ENCODE peak calls at places on chromosomes 12 and 14, in seven cellular contexts. B, F, H, J, M, Z and Y are unnamed samples.

GRCh38 chr12:2299207-2299606 is 246.4 kb downstream of the CACNA1C start:
- DNase-seq in B (no peak), F (no peak), H (no peak), J (no peak), M (no peak), Z (no peak), Y (no peak)

GRCh38 chr12:6961278-6961694 is 9.2 kb downstream of the PHB2 start:
- DNase-seq in B (peak), F (peak), H (no peak), J (peak), M (peak), Z (no peak), Y (no peak)

GRCh38 chr12:45558353-45558752 is 171.2 kb upstream of the ARID2 start:
- DNase-seq in B (no peak), F (no peak), H (no peak), J (no peak), M (no peak), Z (no peak), Y (no peak)

GRCh38 chr12:6563448-6564050 is 4.5 kb downstream of the NOP2 start:
- DNase-seq in B (no peak), F (no peak), H (no peak), J (peak), M (no peak), Z (no peak), Y (no peak)

GRCh38 chr14:93013368-93013719 is 90.4 kb downstream of the CHGA start:
- DNase-seq in B (peak), F (no peak), H (no peak), J (no peak), M (no peak), Z (no peak), Y (no peak)

GRCh38 chr14:57493467-57494181 is at the start of gene CCDC198:
- DNase-seq in B (peak), F (no peak), H (no peak), J (no peak), M (no peak), Z (no peak), Y (no peak)

GRCh38 chr12:43106355-43106754 is 445.6 kb downstream of the ADAMTS20 start:
- DNase-seq in B (no peak), F (no peak), H (no peak), J (no peak), M (no peak), Z (no peak), Y (no peak)

GRCh38 chr14:49769581-49770211 is 1.7 kb downstream of the KLHDC2 start:
- DNase-seq in B (no peak), F (no peak), H (no peak), J (peak), M (no peak), Z (no peak), Y (no peak)

GRCh38 chr12:92144045-92144630 is 1.5 kb downstream of the BTG1 start:
- DNase-seq in B (peak), F (peak), H (peak), J (peak), M (peak), Z (peak), Y (peak)

GRCh38 chr12:24360907-24361306 is 411.4 kb upstream of the SOX5 start:
- DNase-seq in B (peak), F (no peak), H (no peak), J (no peak), M (no peak), Z (peak), Y (no peak)

GRCh38 chr14:58752782-58753181 is 115.0 kb downstream of the DACT1 start:
- DNase-seq in B (no peak), F (peak), H (no peak), J (peak), M (peak), Z (no peak), Y (no peak)

GRCh38 chr12:49955899-49956662 is 5.5 kb downstream of the AQP2 start:
- DNase-seq in B (no peak), F (no peak), H (no peak), J (no peak), M (no peak), Z (no peak), Y (no peak)

GRCh38 chr12:49953961-49954835 is 3.7 kb downstream of the AQP2 start:
- DNase-seq in B (no peak), F (no peak), H (no peak), J (no peak), M (no peak), Z (no peak), Y (no peak)

GRCh38 chr12:49954863-49955830 is 4.6 kb downstream of the AQP2 start:
- DNase-seq in B (no peak), F (no peak), H (no peak), J (no peak), M (no peak), Z (no peak), Y (no peak)

GRCh38 chr12:49957570-49957967 is 4.1 kb upstream of the AQP5 start:
- DNase-seq in B (no peak), F (no peak), H (no peak), J (no peak), M (no peak), Z (no peak), Y (no peak)

GRCh38 chr12:49956663-49957569 is 4.8 kb upstream of the AQP5 start:
- DNase-seq in B (no peak), F (no peak), H (no peak), J (no peak), M (no peak), Z (no peak), Y (no peak)
- TF ChIP-seq CTCF in B (no peak), F (no peak), H (no peak), J (no peak), M (no peak), Z (no peak), Y (no peak)

GRCh38 chr14:51917186-51917585 is 56.8 kb downstream of the GNG2 start:
- DNase-seq in B (no peak), F (no peak), H (no peak), J (no peak), M (peak), Z (no peak), Y (no peak)
- H3K4me3 ChIP-seq in B (no peak), F (no peak), H (no peak), J (no peak), M (no peak), Z (no peak), Y (no peak)

DNA sequence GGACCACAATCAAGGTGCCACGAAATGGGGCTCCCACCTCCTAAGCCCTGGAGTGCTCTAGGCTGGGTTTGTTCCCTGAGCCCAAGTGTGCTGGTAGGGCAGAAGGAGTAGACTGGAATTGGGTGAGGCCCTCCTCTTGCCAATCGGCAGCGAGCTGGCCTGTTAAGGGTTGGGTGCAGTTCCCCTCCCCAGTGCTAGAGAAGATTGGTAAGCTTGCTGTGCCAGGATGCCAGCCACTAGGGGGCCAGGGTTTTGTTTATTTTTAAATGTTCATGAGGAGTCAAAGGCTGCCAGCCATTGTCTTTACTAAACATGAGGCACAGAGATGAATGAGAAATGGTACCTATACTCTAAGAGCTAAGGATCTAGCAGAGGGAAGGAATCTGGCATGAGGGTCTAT is 79.7 kb downstream of the SPTB start:
- DNase-seq in B (no peak), F (no peak), H (no peak), J (peak), M (peak), Z (no peak), Y (peak)
- TF ChIP-seq CTCF in B (peak), F (peak), H (peak), J (peak), M (peak), Z (peak), Y (peak)

DNA sequence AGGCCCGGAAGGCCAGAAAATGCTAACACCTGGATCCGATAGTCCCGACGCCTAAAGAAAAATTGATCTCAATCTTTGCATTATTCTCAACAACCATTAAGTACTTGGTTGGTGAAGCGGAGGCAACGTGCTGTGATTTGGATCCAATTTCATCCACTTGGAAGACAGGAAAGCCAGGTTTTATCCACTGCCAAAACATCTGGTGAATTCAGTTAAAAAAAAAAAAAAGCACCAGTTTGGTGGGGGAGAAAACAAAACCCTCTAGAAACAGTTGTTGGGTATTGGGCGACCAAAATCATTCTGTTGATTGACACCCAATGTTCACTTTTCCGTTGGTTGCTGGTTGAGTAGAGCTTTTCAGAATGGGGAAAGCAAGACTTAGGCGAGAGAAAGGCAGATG is 41.8 kb upstream of the MED13L start:
- DNase-seq in B (peak), F (no peak), H (no peak), J (no peak), M (no peak), Z (peak), Y (no peak)
- H3K4me3 ChIP-seq in B (peak), F (no peak), H (peak), J (no peak), M (peak), Z (no peak), Y (no peak)

DNA sequence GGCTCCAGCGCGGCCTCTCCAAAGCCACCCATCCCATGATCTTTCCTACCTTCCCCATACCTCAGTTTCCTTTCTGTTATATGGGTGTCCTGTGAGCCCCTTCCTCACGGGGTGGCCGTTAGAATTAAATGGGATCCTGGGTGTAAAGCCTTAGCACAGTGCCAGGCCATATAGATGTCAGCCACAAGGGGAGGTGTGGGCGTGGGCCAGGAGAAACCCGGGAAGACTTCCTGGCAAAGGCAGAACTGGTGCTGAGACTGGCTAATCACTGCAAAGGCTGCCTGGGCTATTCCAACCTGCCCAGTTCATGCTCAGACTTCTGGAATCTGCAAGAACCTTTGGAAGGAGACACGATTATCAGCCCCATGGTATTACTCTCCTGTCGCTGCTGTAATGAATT is 11.0 kb upstream of the NCOR2 start:
- DNase-seq in B (no peak), F (no peak), H (no peak), J (no peak), M (no peak), Z (no peak), Y (no peak)
- TF ChIP-seq CTCF in B (no peak), F (no peak), H (no peak), J (no peak), M (no peak), Z (no peak), Y (no peak)

GRCh38 chr12:54030889-54031860 is 1.7 kb upstream of the HOXC5 start:
- DNase-seq in B (peak), F (no peak), H (no peak), J (no peak), M (no peak), Z (no peak), Y (no peak)
- H3K4me3 ChIP-seq in B (no peak), F (no peak), H (no peak), J (no peak), M (peak), Z (no peak), Y (no peak)

GRCh38 chr14:100114109-100114765 is 45.2 kb downstream of the DEGS2 start:
- DNase-seq in B (no peak), F (no peak), H (no peak), J (no peak), M (no peak), Z (no peak), Y (no peak)
- TF ChIP-seq CTCF in B (no peak), F (no peak), H (no peak), J (no peak), M (no peak), Z (no peak), Y (no peak)

DNA sequence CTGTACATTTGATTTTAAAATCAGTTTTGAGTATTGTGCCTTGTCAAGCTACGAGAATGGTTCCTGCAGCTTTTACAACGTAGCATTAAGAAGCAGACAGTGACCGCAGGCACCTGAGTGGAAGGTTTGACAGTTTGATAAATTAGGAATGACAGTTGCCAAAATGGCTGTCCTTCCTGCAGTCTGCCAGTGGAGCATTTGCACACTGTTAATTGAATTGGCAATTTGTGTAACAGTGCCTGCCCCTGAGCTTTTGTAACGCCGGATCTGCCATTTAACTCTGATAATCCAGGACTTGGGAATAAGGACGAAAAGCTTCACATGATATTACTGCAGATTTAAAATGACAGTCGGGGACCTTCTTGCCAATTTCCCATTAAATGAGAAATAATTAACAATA is 385.3 kb downstream of the NPAS3 start:
- DNase-seq in B (no peak), F (no peak), H (no peak), J (no peak), M (no peak), Z (no peak), Y (no peak)
- H3K4me3 ChIP-seq in B (no peak), F (no peak), H (no peak), J (no peak), M (no peak), Z (no peak), Y (no peak)